ENCODE peak calls at places on chromosomes 5 and 9, in ten cellular contexts. V is transverse colon; Z is GM13976; J is ACHN; X is lower lobe of right lung; T is suprapubic skin; D is posterior vena cava; K is KBM-7; E is GM12892; R is stimulated activated CD4-positive, alpha-beta T cell treated with anti-CD3 and anti-CD28 coated beads, Interleukin-4, amount 100 ng/mL, for 4 hours. N is an unnamed sample.

GRCh38 chr5:78659714-78660113 is 11.1 kb upstream of the LHFPL2 start:
- DNase-seq in V (no peak), Z (no peak), J (no peak), X (no peak), T (no peak), D (no peak), K (no peak), E (no peak), R (no peak), N (no peak)

GRCh38 chr5:58040851-58041250 is 419.0 kb downstream of the PLK2 start:
- DNase-seq in V (no peak), Z (no peak), J (no peak), X (no peak), T (no peak), D (no peak), K (no peak), E (no peak), R (no peak), N (no peak)

GRCh38 chr9:132798817-132799790 is 79.0 kb downstream of the AK8 start:
- DNase-seq in V (peak; percentile 71), Z (no peak), J (no peak), X (peak; percentile 72), T (no peak), D (no peak), K (peak; percentile 83), E (no peak), R (no peak), N (no peak)

GRCh38 chr5:176152191-176152932 is 85.9 kb upstream of the SIMC1 start:
- DNase-seq in V (no peak), Z (no peak), J (no peak), X (no peak), T (no peak), D (no peak), K (no peak), E (no peak), R (no peak), N (no peak)

GRCh38 chr5:39102684-39103155 is 28.5 kb upstream of the RICTOR start:
- DNase-seq in V (no peak), Z (no peak), J (no peak), X (no peak), T (no peak), D (no peak), K (no peak), E (no peak), R (no peak), N (no peak)

GRCh38 chr5:86688414-86688813 is 70.7 kb downstream of the COX7C start:
- DNase-seq in V (no peak), Z (no peak), J (peak; percentile 40), X (no peak), T (no peak), D (no peak), K (no peak), E (no peak), R (no peak), N (no peak)

GRCh38 chr9:214488-215448 is at the start of gene DOCK8:
- DNase-seq in V (peak; percentile 80), Z (peak; percentile 86), J (peak; percentile 51), X (peak; percentile 92), T (peak; percentile 79), D (peak; percentile 93), K (peak; percentile 94), E (peak; percentile 69), R (peak; percentile 46), N (peak; percentile 91)

GRCh38 chr5:65451436-65451835 is 30.3 kb downstream of the ADAMTS6 start:
- DNase-seq in V (no peak), Z (no peak), J (no peak), X (no peak), T (no peak), D (no peak), K (no peak), E (no peak), R (no peak), N (no peak)

GRCh38 chr5:156582193-156582598 is 255.2 kb downstream of the SGCD start:
- DNase-seq in V (no peak), Z (no peak), J (no peak), X (no peak), T (no peak), D (no peak), K (no peak), E (no peak), R (no peak), N (no peak)

GRCh38 chr5:74464512-74465209 is 175.9 kb downstream of the ENC1 start:
- DNase-seq in V (no peak), Z (no peak), J (no peak), X (no peak), T (no peak), D (no peak), K (no peak), E (no peak), R (no peak), N (peak; percentile 13)

GRCh38 chr9:109481747-109482325 is 16.3 kb downstream of the PTPN3 start:
- DNase-seq in V (no peak), Z (no peak), J (no peak), X (no peak), T (no peak), D (no peak), K (no peak), E (no peak), R (no peak), N (no peak)

GRCh38 chr9:86285247-86285646 is 2.9 kb upstream of the ISCA1 start:
- DNase-seq in V (no peak), Z (no peak), J (no peak), X (no peak), T (no peak), D (no peak), K (peak; percentile 35), E (no peak), R (no peak), N (no peak)

GRCh38 chr5:96677496-96677895 is 15.3 kb downstream of the CAST start:
- DNase-seq in V (no peak), Z (no peak), J (no peak), X (no peak), T (no peak), D (no peak), K (no peak), E (no peak), R (no peak), N (no peak)